ENCODE peak calls at places on chromosomes 4 and X, in seven cellular contexts. One of them, this sample, is unnamed.

GRCh38 chr4:48602222-48602621 is 112.2 kb downstream of the ZAR1 start:
- DNase-seq in GM23248: peak; percentile 80
- DNase-seq in fibroblast of the aortic adventitia: peak; percentile 25
- DNase-seq in NB4: no peak
- DNase-seq in NCI-H2081: no peak
- DNase-seq in mesothelial cell of epicardium: no peak
- DNase-seq in NCI-H1436: no peak
- DNase-seq in this sample: peak; percentile 49

GRCh38 chrX:151505796-151506195 is 57.7 kb upstream of the PASD1 start:
- DNase-seq in GM23248: peak; percentile 54
- DNase-seq in fibroblast of the aortic adventitia: peak; percentile 8
- DNase-seq in NB4: peak; percentile 52
- DNase-seq in NCI-H2081: no peak
- DNase-seq in mesothelial cell of epicardium: no peak
- DNase-seq in NCI-H1436: no peak
- DNase-seq in this sample: peak; percentile 40

GRCh38 chrX:134423606-134424005 is 36.4 kb upstream of the HPRT1 start:
- DNase-seq in GM23248: peak; percentile 63
- DNase-seq in fibroblast of the aortic adventitia: peak; percentile 46
- DNase-seq in NB4: peak; percentile 23
- DNase-seq in NCI-H2081: peak; percentile 24
- DNase-seq in mesothelial cell of epicardium: no peak
- DNase-seq in NCI-H1436: peak; percentile 2
- DNase-seq in this sample: peak; percentile 18

GRCh38 chr4:71167083-71167482 is 171.7 kb upstream of the SLC4A4 start:
- DNase-seq in GM23248: no peak
- DNase-seq in fibroblast of the aortic adventitia: no peak
- DNase-seq in NB4: no peak
- DNase-seq in NCI-H2081: no peak
- DNase-seq in mesothelial cell of epicardium: no peak
- DNase-seq in NCI-H1436: no peak
- DNase-seq in this sample: no peak

GRCh38 chr4:12488672-12489071 is 995.5 kb downstream of the RAB28 start:
- DNase-seq in GM23248: no peak
- DNase-seq in fibroblast of the aortic adventitia: peak; percentile 8
- DNase-seq in NB4: no peak
- DNase-seq in NCI-H2081: no peak
- DNase-seq in mesothelial cell of epicardium: no peak
- DNase-seq in NCI-H1436: no peak
- DNase-seq in this sample: no peak

GRCh38 chr4:88908521-88908920 is 148.5 kb downstream of the FAM13A start:
- DNase-seq in GM23248: no peak
- DNase-seq in fibroblast of the aortic adventitia: no peak
- DNase-seq in NB4: no peak
- DNase-seq in NCI-H2081: no peak
- DNase-seq in mesothelial cell of epicardium: no peak
- DNase-seq in NCI-H1436: no peak
- DNase-seq in this sample: no peak

GRCh38 chr4:41538017-41538733 is at the start of gene LIMCH1:
- DNase-seq in GM23248: peak; percentile 59
- DNase-seq in fibroblast of the aortic adventitia: peak; percentile 13
- DNase-seq in NB4: no peak
- DNase-seq in NCI-H2081: no peak
- DNase-seq in mesothelial cell of epicardium: no peak
- DNase-seq in NCI-H1436: no peak
- DNase-seq in this sample: peak; percentile 52

GRCh38 chr4:123217676-123218075 is 178.9 kb upstream of the SPRY1 start:
- DNase-seq in GM23248: no peak
- DNase-seq in fibroblast of the aortic adventitia: no peak
- DNase-seq in NB4: no peak
- DNase-seq in NCI-H2081: peak; percentile 29
- DNase-seq in mesothelial cell of epicardium: no peak
- DNase-seq in NCI-H1436: no peak
- DNase-seq in this sample: no peak

GRCh38 chr4:36039031-36039430 is 205.3 kb downstream of the ARAP2 start:
- DNase-seq in GM23248: no peak
- DNase-seq in fibroblast of the aortic adventitia: no peak
- DNase-seq in NB4: no peak
- DNase-seq in NCI-H2081: peak; percentile 65
- DNase-seq in mesothelial cell of epicardium: no peak
- DNase-seq in NCI-H1436: no peak
- DNase-seq in this sample: no peak

GRCh38 chr4:163072222-163072621 is 94.5 kb downstream of the NAF1 start:
- DNase-seq in GM23248: peak; percentile 8
- DNase-seq in fibroblast of the aortic adventitia: no peak
- DNase-seq in NB4: no peak
- DNase-seq in NCI-H2081: no peak
- DNase-seq in mesothelial cell of epicardium: no peak
- DNase-seq in NCI-H1436: no peak
- DNase-seq in this sample: no peak

GRCh38 chrX:100296183-100296753 is 113.8 kb downstream of the PCDH19 start:
- DNase-seq in GM23248: no peak
- DNase-seq in fibroblast of the aortic adventitia: no peak
- DNase-seq in NB4: no peak
- DNase-seq in NCI-H2081: no peak
- DNase-seq in mesothelial cell of epicardium: no peak
- DNase-seq in NCI-H1436: no peak
- DNase-seq in this sample: no peak